ENCODE peak calls at places on chromosomes 3 and 15, in five cellular contexts. R is H7; L is tibial nerve; G is stimulated activated CD8-positive, alpha-beta memory T cell treated with anti-CD3 and anti-CD28 coated beads, Interleukin-12 subunit alpha, Interleukin-12 subunit beta, amount 100 ng/mL, for 4 hours; Y is hypothalamus. O is an unnamed sample.

GRCh38 chr3:51311055-51311454 is 74.0 kb upstream of the MANF start:
- DNase-seq in R (peak), L (no peak), G (no peak), Y (no peak), O (no peak)

GRCh38 chr15:40754574-40754882 is 526 bp downstream of the RMDN3 start:
- DNase-seq in R (peak), L (no peak), G (no peak), Y (no peak), O (no peak)

GRCh38 chr3:39809181-39809994 is at the start of gene MYRIP:
- DNase-seq in R (peak), L (no peak), G (no peak), Y (peak), O (peak)

GRCh38 chr3:64184621-64185020 is 40.6 kb downstream of the PRICKLE2 start:
- DNase-seq in R (no peak), L (no peak), G (no peak), Y (no peak), O (no peak)

GRCh38 chr3:49900491-49901153 is 3.1 kb downstream of the MST1R start:
- DNase-seq in R (no peak), L (no peak), G (no peak), Y (no peak), O (peak)

GRCh38 chr3:41117398-41117870 is 81.9 kb upstream of the CTNNB1 start:
- DNase-seq in R (no peak), L (peak), G (peak), Y (peak), O (peak)

GRCh38 chr15:34126522-34126921 is 24.6 kb downstream of the PGBD4 start:
- DNase-seq in R (peak), L (no peak), G (no peak), Y (no peak), O (no peak)

GRCh38 chr3:11736136-11736833 is 92.6 kb upstream of the VGLL4 start:
- DNase-seq in R (no peak), L (no peak), G (no peak), Y (no peak), O (no peak)

GRCh38 chr15:75864213-75865059 is 21.2 kb downstream of the UBE2Q2 start:
- DNase-seq in R (no peak), L (no peak), G (no peak), Y (no peak), O (no peak)

GRCh38 chr3:67245545-67245944 is 247.4 kb downstream of the KBTBD8 start:
- DNase-seq in R (peak), L (no peak), G (no peak), Y (no peak), O (no peak)

GRCh38 chr15:77042245-77042644 is 28.7 kb downstream of the TSPAN3 start:
- DNase-seq in R (no peak), L (no peak), G (no peak), Y (no peak), O (no peak)

GRCh38 chr3:68787227-68787626 is 145.1 kb downstream of the TAFA4 start:
- DNase-seq in R (no peak), L (no peak), G (no peak), Y (no peak), O (no peak)

GRCh38 chr3:125967156-125967555 is 1.8 kb upstream of the ROPN1B start:
- DNase-seq in R (no peak), L (no peak), G (no peak), Y (no peak), O (no peak)

GRCh38 chr3:58565621-58566397 is 11.4 kb downstream of the FAM107A start:
- DNase-seq in R (peak), L (no peak), G (no peak), Y (no peak), O (peak)

GRCh38 chr3:194206375-194206774 is 70.4 kb downstream of the HES1 start:
- DNase-seq in R (no peak), L (no peak), G (no peak), Y (no peak), O (peak)

GRCh38 chr3:171376125-171376947 is 83.9 kb downstream of the TNIK start:
- DNase-seq in R (no peak), L (no peak), G (no peak), Y (peak), O (no peak)

GRCh38 chr15:62931650-62932049 is 110.9 kb upstream of the TPM1 start:
- DNase-seq in R (no peak), L (no peak), G (no peak), Y (no peak), O (no peak)

GRCh38 chr3:25781145-25781757 is 2.0 kb downstream of the NGLY1 start:
- DNase-seq in R (no peak), L (no peak), G (no peak), Y (no peak), O (no peak)

GRCh38 chr3:23263796-23264195 is 60.7 kb downstream of the UBE2E2 start:
- DNase-seq in R (no peak), L (no peak), G (no peak), Y (no peak), O (no peak)

GRCh38 chr15:61092387-61093157 is 136.5 kb downstream of the RORA start:
- DNase-seq in R (no peak), L (no peak), G (no peak), Y (no peak), O (no peak)

GRCh38 chr15:35309886-35310285 is 224.8 kb upstream of the NANOGP8 start:
- DNase-seq in R (no peak), L (no peak), G (no peak), Y (no peak), O (no peak)

GRCh38 chr15:46265664-46266063 is 630.8 kb downstream of the SQOR start:
- DNase-seq in R (no peak), L (no peak), G (no peak), Y (no peak), O (no peak)

GRCh38 chr15:28093761-28094535 is 5.2 kb downstream of the OCA2 start:
- DNase-seq in R (peak), L (no peak), G (no peak), Y (no peak), O (no peak)

GRCh38 chr3:66048051-66048395 is 9.3 kb upstream of the MAGI1 start:
- DNase-seq in R (no peak), L (no peak), G (no peak), Y (no peak), O (no peak)

GRCh38 chr3:59451041-59451763 is 401.4 kb upstream of the CFAP20DC start:
- DNase-seq in R (no peak), L (no peak), G (peak), Y (no peak), O (peak)

GRCh38 chr15:34514251-34514760 is 69.1 kb downstream of the GOLGA8B start:
- DNase-seq in R (peak), L (no peak), G (peak), Y (peak), O (peak)

GRCh38 chr3:108091498-108092259 is 848 bp upstream of the CD47 start:
- DNase-seq in R (no peak), L (no peak), G (no peak), Y (no peak), O (peak)

GRCh38 chr3:191434036-191434435 is 26.9 kb upstream of the PYDC2 start:
- DNase-seq in R (no peak), L (no peak), G (no peak), Y (no peak), O (no peak)

GRCh38 chr15:92288755-92289154 is 104.9 kb upstream of the ST8SIA2 start:
- DNase-seq in R (no peak), L (no peak), G (no peak), Y (no peak), O (no peak)

GRCh38 chr3:17831366-17831765 is 88.9 kb upstream of the TBC1D5 start:
- DNase-seq in R (no peak), L (no peak), G (no peak), Y (no peak), O (no peak)

GRCh38 chr15:64009798-64010241 is 36.5 kb downstream of the DAPK2 start:
- DNase-seq in R (no peak), L (no peak), G (peak), Y (no peak), O (no peak)

GRCh38 chr3:12948891-12949711 is 107.7 kb upstream of the RPL32 start:
- DNase-seq in R (peak), L (no peak), G (no peak), Y (no peak), O (no peak)

GRCh38 chr3:126550488-126551051 is 8.2 kb downstream of the C3orf22 start:
- DNase-seq in R (peak), L (no peak), G (no peak), Y (no peak), O (no peak)

GRCh38 chr3:196772897-196773296 is 33.2 kb downstream of the PAK2 start:
- DNase-seq in R (no peak), L (no peak), G (no peak), Y (peak), O (no peak)

GRCh38 chr3:150620002-150620689 is 17.0 kb downstream of the SELENOT start:
- DNase-seq in R (no peak), L (no peak), G (no peak), Y (no peak), O (no peak)